ENCODE peak calls at places on chromosomes 3 and 15, in four cellular contexts. V is sigmoid colon; Q is T47D; I is activated CD4-positive, alpha-beta T cell treated with anti-CD3 and anti-CD28 coated beads for 24 hours. T is an unnamed sample.
A peak's percentile ranks its signal among the peaks of the same experiment; 100 is the strongest.

GRCh38 chr3:183155499-183155898 is 7.0 kb downstream of the LAMP3 start:
- DNase-seq in V (no peak), Q (peak; percentile 56), I (no peak), T (no peak)

GRCh38 chr15:65762914-65763787 is 28.9 kb downstream of the DENND4A start:
- DNase-seq in I (no peak), Q (no peak), V (no peak), T (no peak)

GRCh38 chr3:179687967-179688535 is 35.2 kb downstream of the USP13 start:
- DNase-seq in I (no peak), Q (no peak), V (no peak), T (no peak)

GRCh38 chr15:90810354-90810753 is 58.0 kb upstream of the FURIN start:
- DNase-seq in I (no peak), V (peak; percentile 11), Q (no peak), T (no peak)

GRCh38 chr3:134078169-134078821 is 48.6 kb upstream of the SLCO2A1 start:
- DNase-seq in V (no peak), Q (no peak), I (no peak), T (peak; percentile 14)

GRCh38 chr15:61327019-61327631 is 98.0 kb upstream of the RORA start:
- DNase-seq in V (no peak), I (no peak), Q (no peak), T (no peak)

GRCh38 chr15:33194704-33195261 is at the start of gene FMN1:
- DNase-seq in V (peak; percentile 95), Q (peak; percentile 65), I (peak; percentile 89), T (peak; percentile 96)

GRCh38 chr15:75112278-75112847 is 89.0 kb downstream of the PPCDC start:
- DNase-seq in Q (no peak), V (no peak), I (no peak), T (no peak)

GRCh38 chr3:179421500-179421899 is 29.8 kb downstream of the GNB4 start:
- DNase-seq in I (no peak), Q (peak; percentile 69), V (no peak), T (no peak)

GRCh38 chr15:53872410-53872809 is 105.8 kb upstream of the UNC13C start:
- DNase-seq in Q (no peak), V (no peak), I (no peak), T (no peak)

GRCh38 chr3:101850327-101851048 is 1.2 kb downstream of the NFKBIZ start:
- DNase-seq in V (no peak), I (peak; percentile 33), Q (no peak), T (no peak)

GRCh38 chr15:90478981-90479481 is 50.7 kb upstream of the CRTC3 start:
- DNase-seq in Q (no peak), I (no peak), V (no peak), T (no peak)

GRCh38 chr3:148455098-148455497 is 242.6 kb upstream of the AGTR1 start:
- DNase-seq in Q (no peak), I (no peak), V (no peak), T (no peak)

GRCh38 chr3:71753716-71754609 is at the start of gene GPR27:
- DNase-seq in V (no peak), Q (peak; percentile 46), I (no peak), T (peak; percentile 72)

T was measured in H1.